ENCODE peak calls at places on chromosome 14, in eight cellular contexts. C is thyroid gland, F is psoas muscle, D is uterus, V is lung, Y is pancreas, H is Panc1, T is PC-9. A is an unnamed sample. For H3K4me1 and H3K27me3, the result is how much of the 10 kb centered on the place peaks cover.

GRCh38 chr14:93032301-93032929 is 83.3 kb downstream of the ITPK1 start:
- DNase-seq in C (no peak), F (peak), D (no peak), V (no peak), Y (no peak), H (no peak), T (peak), A (no peak)

GRCh38 chr14:92471919-92472318 is 41.7 kb upstream of the RIN3 start:
- DNase-seq in C (no peak), F (no peak), D (no peak), V (no peak), Y (no peak), H (no peak), T (peak), A (no peak)

GRCh38 chr14:46820291-46820690 is 168.7 kb upstream of the RPL10L start:
- DNase-seq in C (no peak), F (peak), D (no peak), V (no peak), Y (peak), H (no peak), T (no peak), A (no peak)

GRCh38 chr14:30874120-30874998 is at the start of gene COCH:
- DNase-seq in C (peak), F (peak), D (no peak), V (no peak), Y (peak), H (no peak), T (no peak), A (peak)

GRCh38 chr14:101315802-101316296 is 245.4 kb upstream of the DIO3 start:
- DNase-seq in C (no peak), F (no peak), D (no peak), V (no peak), Y (no peak), H (no peak), T (peak), A (no peak)

GRCh38 chr14:95273041-95273978 is 46.4 kb downstream of the CLMN start:
- DNase-seq in C (no peak), F (no peak), D (no peak), V (no peak), Y (no peak), H (no peak), T (peak), A (no peak)

GRCh38 chr14:64992328-64992885 is 5.7 kb downstream of the FNTB start:
- DNase-seq in C (no peak), F (no peak), D (no peak), V (no peak), Y (no peak), H (no peak), T (no peak), A (no peak)

GRCh38 chr14:70871863-70872677 is 35.2 kb upstream of the PCNX1 start:
- DNase-seq in C (no peak), F (no peak), D (no peak), V (no peak), Y (no peak), H (no peak), T (no peak), A (no peak)

GRCh38 chr14:69931960-69932359 is 52.7 kb downstream of the SMOC1 start:
- DNase-seq in C (no peak), F (no peak), D (no peak), V (no peak), Y (no peak), H (no peak), T (no peak), A (no peak)

DNA sequence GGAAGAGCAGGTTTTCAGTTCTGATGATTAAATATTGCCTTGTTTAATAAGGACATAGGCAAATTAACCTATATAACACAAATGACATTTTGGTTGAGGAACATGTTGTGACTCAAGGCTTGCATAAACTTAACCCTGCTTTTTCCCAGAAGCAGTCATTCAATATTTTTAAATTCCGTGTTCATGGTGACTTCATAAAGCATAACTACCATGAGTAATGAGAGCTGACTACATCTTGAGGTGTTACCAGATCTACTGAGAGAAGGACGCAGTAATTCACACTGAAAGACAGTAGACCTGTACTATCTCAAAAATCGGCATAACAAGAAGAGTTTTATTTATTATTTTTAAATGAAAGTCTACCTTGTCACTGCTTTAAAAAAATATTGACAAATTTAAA is 1198.7 kb downstream of the FSCB start:
- DNase-seq in C (no peak), F (no peak), D (no peak), V (no peak), Y (no peak), H (no peak), T (no peak), A (no peak)
- H3K4me1 ChIP-seq in C (under half), F (under half), D (under half), V (under half), Y (under half), H (under half), T (under half), A (under half)

GRCh38 chr14:22556021-22556989 is 32.7 kb downstream of the DAD1 start:
- DNase-seq in C (peak), F (peak), D (peak), V (peak), Y (peak), H (no peak), T (peak), A (peak)

GRCh38 chr14:22557846-22558220 is 31.2 kb downstream of the DAD1 start:
- DNase-seq in C (no peak), F (no peak), D (no peak), V (no peak), Y (no peak), H (no peak), T (no peak), A (no peak)

GRCh38 chr14:22559041-22559440 is 30.0 kb downstream of the DAD1 start:
- DNase-seq in C (no peak), F (no peak), D (no peak), V (no peak), Y (no peak), H (no peak), T (no peak), A (no peak)

GRCh38 chr14:22556990-22557623 is 31.9 kb downstream of the DAD1 start:
- DNase-seq in C (peak), F (peak), D (peak), V (peak), Y (peak), H (peak), T (peak), A (peak)

DNA sequence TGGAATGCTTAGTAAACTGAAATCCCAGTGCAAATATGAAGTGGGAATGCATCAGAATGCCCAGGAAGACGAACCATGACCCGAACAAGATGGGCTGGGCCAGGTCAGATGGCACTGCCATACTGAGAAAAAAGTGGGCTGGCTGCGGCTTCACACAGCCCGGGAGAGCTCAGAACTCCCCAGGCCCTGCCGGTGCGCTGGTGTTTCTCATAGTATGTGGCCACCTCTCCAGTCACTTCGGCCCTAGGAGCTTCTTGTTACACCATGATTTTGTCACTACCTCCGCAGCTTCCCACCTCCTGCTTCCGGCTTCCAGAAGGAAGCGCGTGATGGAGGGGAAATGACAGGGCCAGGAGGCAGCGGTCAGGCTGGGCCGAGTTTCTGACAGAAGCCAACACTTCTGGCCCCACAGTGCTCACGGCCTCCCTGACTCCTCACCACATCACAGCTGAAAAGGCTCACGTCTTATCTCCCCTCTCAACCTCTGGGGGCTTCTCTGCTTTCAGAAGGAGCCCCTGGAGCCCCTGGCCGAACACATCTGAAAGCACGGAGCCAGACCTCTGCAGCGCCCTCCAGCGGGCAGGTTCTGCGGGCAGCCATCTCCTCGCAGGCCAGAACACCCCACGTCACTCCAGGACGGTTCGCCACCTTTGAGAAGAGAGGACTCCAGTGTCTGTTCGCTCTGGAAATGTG is 30.7 kb downstream of the DAD1 start:
- DNase-seq in C (no peak), F (no peak), D (no peak), V (no peak), Y (no peak), H (no peak), T (no peak), A (no peak)
- TF ChIP-seq CTCF in C (no peak), F (no peak), D (no peak), V (no peak), Y (no peak), H (peak), T (no peak), A (no peak)

DNA sequence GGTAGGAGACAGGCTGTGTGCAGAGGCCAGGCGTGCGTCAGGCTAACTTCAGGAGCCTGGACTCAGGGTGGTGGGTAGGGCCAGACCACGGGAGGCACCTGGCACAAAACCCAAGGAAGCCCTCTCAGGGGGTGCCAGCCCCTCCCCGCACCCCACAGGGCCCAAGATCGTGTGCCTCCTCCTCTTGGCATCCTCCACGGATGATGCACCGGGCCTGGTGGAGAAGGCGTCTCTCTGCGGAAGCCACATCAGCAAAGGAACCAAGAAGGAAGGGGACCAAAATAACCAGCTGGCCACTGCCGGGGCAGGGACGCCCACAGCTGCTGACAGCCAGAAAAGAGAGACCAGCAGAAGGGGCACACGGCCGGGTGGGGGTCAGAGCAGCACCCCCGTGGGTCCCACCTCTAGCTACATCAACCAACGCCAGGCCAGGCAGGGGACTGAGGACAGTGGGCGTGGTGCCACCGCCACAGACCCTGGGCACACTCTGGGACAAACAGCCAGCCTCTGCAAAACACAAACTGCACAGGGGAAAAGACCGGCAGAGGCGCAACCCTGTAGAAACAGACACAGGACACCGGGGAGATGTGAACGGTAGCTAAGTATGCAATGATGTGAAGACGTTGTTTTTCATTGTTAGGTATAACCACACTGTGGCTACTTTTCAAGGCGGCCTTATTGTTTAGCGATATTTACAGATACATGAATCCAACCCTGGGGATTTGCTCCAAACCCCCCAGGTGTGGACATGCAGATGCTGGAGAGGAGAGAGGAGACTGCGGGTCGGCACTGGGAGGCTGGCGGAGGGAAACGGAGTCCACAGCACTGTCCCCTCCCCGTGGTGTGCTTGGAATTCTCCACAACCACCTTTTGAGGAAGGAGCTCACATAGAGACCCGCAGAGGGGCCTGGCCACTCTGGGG is 26.1 kb upstream of the C14orf180 start:
- DNase-seq in C (no peak), F (no peak), D (no peak), V (no peak), Y (peak), H (no peak), T (no peak), A (no peak)
- H3K27me3 ChIP-seq in C (under half), F (under half), D (under half), V (under half), Y (under half), H (under half), T (half or more), A (under half)

GRCh38 chr14:58541623-58542022 is 96.1 kb upstream of the DACT1 start:
- DNase-seq in C (no peak), F (no peak), D (no peak), V (no peak), Y (no peak), H (no peak), T (no peak), A (no peak)

GRCh38 chr14:58536975-58537374 is 100.8 kb upstream of the DACT1 start:
- DNase-seq in C (no peak), F (no peak), D (no peak), V (no peak), Y (no peak), H (no peak), T (no peak), A (no peak)

GRCh38 chr14:58535084-58535483 is 102.7 kb upstream of the DACT1 start:
- DNase-seq in C (no peak), F (no peak), D (no peak), V (no peak), Y (no peak), H (no peak), T (no peak), A (no peak)

DNA sequence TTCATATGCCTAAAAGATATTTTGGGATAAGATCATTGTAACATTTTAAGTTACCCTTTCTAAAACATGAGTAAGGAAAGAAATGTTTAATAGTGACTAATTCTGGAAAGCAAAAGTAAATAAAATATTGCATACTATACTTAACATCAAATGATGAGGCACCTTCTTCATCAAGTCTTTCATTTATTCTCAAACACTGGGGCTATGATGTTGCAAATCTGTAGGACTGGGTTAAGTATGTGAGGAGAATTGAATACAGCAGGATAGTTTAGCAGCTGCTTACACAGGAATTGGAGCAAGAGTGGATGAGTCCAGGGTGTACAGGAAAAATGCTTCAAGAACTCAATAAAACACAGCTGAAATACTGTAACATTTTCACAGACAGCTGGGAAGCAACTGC is 97.1 kb upstream of the DACT1 start:
- DNase-seq in C (no peak), F (no peak), D (no peak), V (no peak), Y (no peak), H (no peak), T (no peak), A (no peak)
- H3K4me1 ChIP-seq in C (under half), F (under half), D (under half), V (under half), Y (under half), H (under half), T (under half), A (under half)

GRCh38 chr14:106211489-106211888 is 685.1 kb downstream of the TMEM121 start:
- DNase-seq in C (no peak), F (no peak), D (no peak), V (no peak), Y (no peak), H (no peak), T (no peak), A (no peak)

GRCh38 chr14:106207316-106207715 is 680.9 kb downstream of the TMEM121 start:
- DNase-seq in C (no peak), F (no peak), D (no peak), V (no peak), Y (no peak), H (no peak), T (no peak), A (no peak)

GRCh38 chr14:106209745-106210144 is 683.4 kb downstream of the TMEM121 start:
- DNase-seq in C (no peak), F (no peak), D (no peak), V (no peak), Y (no peak), H (no peak), T (no peak), A (no peak)

GRCh38 chr14:106208794-106209193 is 682.4 kb downstream of the TMEM121 start:
- DNase-seq in C (no peak), F (no peak), D (no peak), V (no peak), Y (no peak), H (no peak), T (no peak), A (no peak)

GRCh38 chr14:106210650-106211049 is 684.3 kb downstream of the TMEM121 start:
- DNase-seq in C (no peak), F (no peak), D (no peak), V (no peak), Y (no peak), H (no peak), T (peak), A (no peak)
- TF ChIP-seq CTCF in C (no peak), F (no peak), D (no peak), V (no peak), Y (no peak), H (peak), T (no peak), A (no peak)

GRCh38 chr14:96690713-96691383 is 106.3 kb upstream of the VRK1 start:
- DNase-seq in C (no peak), F (no peak), D (no peak), V (no peak), Y (no peak), H (no peak), T (no peak), A (no peak)

GRCh38 chr14:96693252-96693820 is 103.8 kb upstream of the VRK1 start:
- DNase-seq in C (no peak), F (no peak), D (no peak), V (no peak), Y (no peak), H (no peak), T (no peak), A (no peak)

GRCh38 chr14:96688629-96689028 is 108.6 kb upstream of the VRK1 start:
- DNase-seq in C (no peak), F (no peak), D (no peak), V (no peak), Y (no peak), H (no peak), T (no peak), A (no peak)

GRCh38 chr14:96698846-96699543 is 98.2 kb upstream of the VRK1 start:
- DNase-seq in C (no peak), F (no peak), D (no peak), V (no peak), Y (no peak), H (no peak), T (no peak), A (no peak)

GRCh38 chr14:96693986-96694385 is 103.2 kb upstream of the VRK1 start:
- DNase-seq in C (no peak), F (no peak), D (no peak), V (no peak), Y (no peak), H (no peak), T (no peak), A (no peak)
- H3K27me3 ChIP-seq in C (under half), F (under half), D (under half), V (under half), Y (under half), H (under half), T (under half), A (under half)